ENCODE peak calls at places on chromosomes 13 and 19, in seven cellular contexts. One of them, this sample, is unnamed.
A peak's percentile ranks its signal among the peaks of the same experiment; 100 is the strongest.

GRCh38 chr19:44694184-44694579 is 4.8 kb upstream of the CEACAM16 start:
- DNase-seq in IMR-90: no peak
- DNase-seq in CD4-positive, alpha-beta memory T cell: peak; percentile 14
- DNase-seq in lung microvascular endothelial cell: peak; percentile 14
- DNase-seq in astrocyte of the spinal cord: no peak
- DNase-seq in DMS79: no peak
- DNase-seq in activated effector memory CD4-positive, alpha-beta T cell treated with anti-CD3 and anti-CD28 coated beads, Interleukin-2, amount 50 U/mL, for 16 hours: peak; percentile 71
- DNase-seq in this sample: no peak

GRCh38 chr19:41442473-41443360 is at the start of gene ERICH4:
- DNase-seq in CD4-positive, alpha-beta memory T cell: no peak
- DNase-seq in IMR-90: no peak
- DNase-seq in astrocyte of the spinal cord: no peak
- DNase-seq in lung microvascular endothelial cell: no peak
- DNase-seq in activated effector memory CD4-positive, alpha-beta T cell treated with anti-CD3 and anti-CD28 coated beads, Interleukin-2, amount 50 U/mL, for 16 hours: peak; percentile 48
- DNase-seq in DMS79: no peak
- DNase-seq in this sample: no peak

GRCh38 chr13:44812818-44813217 is 176.5 kb downstream of the NUFIP1 start:
- DNase-seq in astrocyte of the spinal cord: no peak
- DNase-seq in IMR-90: no peak
- DNase-seq in activated effector memory CD4-positive, alpha-beta T cell treated with anti-CD3 and anti-CD28 coated beads, Interleukin-2, amount 50 U/mL, for 16 hours: no peak
- DNase-seq in CD4-positive, alpha-beta memory T cell: no peak
- DNase-seq in lung microvascular endothelial cell: no peak
- DNase-seq in DMS79: no peak
- DNase-seq in this sample: no peak

GRCh38 chr13:64074989-64075474 is 2659.4 kb upstream of the PCDH20 start:
- DNase-seq in DMS79: no peak
- DNase-seq in lung microvascular endothelial cell: no peak
- DNase-seq in astrocyte of the spinal cord: no peak
- DNase-seq in CD4-positive, alpha-beta memory T cell: no peak
- DNase-seq in IMR-90: no peak
- DNase-seq in activated effector memory CD4-positive, alpha-beta T cell treated with anti-CD3 and anti-CD28 coated beads, Interleukin-2, amount 50 U/mL, for 16 hours: no peak
- DNase-seq in this sample: no peak

GRCh38 chr19:16457195-16457953 is 14.4 kb downstream of the EPS15L1 start:
- DNase-seq in DMS79: peak; percentile 80
- DNase-seq in astrocyte of the spinal cord: no peak
- DNase-seq in CD4-positive, alpha-beta memory T cell: no peak
- DNase-seq in IMR-90: peak; percentile 26
- DNase-seq in lung microvascular endothelial cell: peak; percentile 78
- DNase-seq in activated effector memory CD4-positive, alpha-beta T cell treated with anti-CD3 and anti-CD28 coated beads, Interleukin-2, amount 50 U/mL, for 16 hours: no peak
- DNase-seq in this sample: peak; percentile 62

GRCh38 chr13:40672310-40673060 is 6.0 kb upstream of the FOXO1 start:
- DNase-seq in activated effector memory CD4-positive, alpha-beta T cell treated with anti-CD3 and anti-CD28 coated beads, Interleukin-2, amount 50 U/mL, for 16 hours: no peak
- DNase-seq in astrocyte of the spinal cord: peak; percentile 74
- DNase-seq in DMS79: peak; percentile 20
- DNase-seq in IMR-90: peak; percentile 70
- DNase-seq in lung microvascular endothelial cell: peak; percentile 87
- DNase-seq in CD4-positive, alpha-beta memory T cell: no peak
- DNase-seq in this sample: no peak

GRCh38 chr13:110425444-110425780 is 118.3 kb downstream of the COL4A2 start:
- DNase-seq in lung microvascular endothelial cell: peak; percentile 90
- DNase-seq in IMR-90: peak; percentile 96
- DNase-seq in activated effector memory CD4-positive, alpha-beta T cell treated with anti-CD3 and anti-CD28 coated beads, Interleukin-2, amount 50 U/mL, for 16 hours: no peak
- DNase-seq in CD4-positive, alpha-beta memory T cell: no peak
- DNase-seq in DMS79: no peak
- DNase-seq in astrocyte of the spinal cord: peak; percentile 92
- DNase-seq in this sample: no peak

GRCh38 chr19:41298327-41298964 is 11.5 kb upstream of the CCDC97 start:
- DNase-seq in IMR-90: peak; percentile 82
- DNase-seq in astrocyte of the spinal cord: peak; percentile 92
- DNase-seq in CD4-positive, alpha-beta memory T cell: peak; percentile 65
- DNase-seq in DMS79: peak; percentile 22
- DNase-seq in lung microvascular endothelial cell: peak; percentile 85
- DNase-seq in activated effector memory CD4-positive, alpha-beta T cell treated with anti-CD3 and anti-CD28 coated beads, Interleukin-2, amount 50 U/mL, for 16 hours: peak; percentile 81
- DNase-seq in this sample: peak; percentile 26

GRCh38 chr19:3721900-3722442 is 13.8 kb downstream of the TJP3 start:
- DNase-seq in CD4-positive, alpha-beta memory T cell: no peak
- DNase-seq in IMR-90: no peak
- DNase-seq in DMS79: no peak
- DNase-seq in activated effector memory CD4-positive, alpha-beta T cell treated with anti-CD3 and anti-CD28 coated beads, Interleukin-2, amount 50 U/mL, for 16 hours: no peak
- DNase-seq in lung microvascular endothelial cell: no peak
- DNase-seq in astrocyte of the spinal cord: no peak
- DNase-seq in this sample: no peak

GRCh38 chr13:37680137-37680536 is 81.6 kb upstream of the POSTN start:
- DNase-seq in activated effector memory CD4-positive, alpha-beta T cell treated with anti-CD3 and anti-CD28 coated beads, Interleukin-2, amount 50 U/mL, for 16 hours: no peak
- DNase-seq in lung microvascular endothelial cell: no peak
- DNase-seq in IMR-90: no peak
- DNase-seq in CD4-positive, alpha-beta memory T cell: no peak
- DNase-seq in DMS79: no peak
- DNase-seq in astrocyte of the spinal cord: no peak
- DNase-seq in this sample: no peak

GRCh38 chr19:48249502-48250014 is 6.2 kb downstream of the CARD8 start:
- DNase-seq in DMS79: no peak
- DNase-seq in IMR-90: no peak
- DNase-seq in activated effector memory CD4-positive, alpha-beta T cell treated with anti-CD3 and anti-CD28 coated beads, Interleukin-2, amount 50 U/mL, for 16 hours: peak; percentile 92
- DNase-seq in lung microvascular endothelial cell: peak; percentile 98
- DNase-seq in CD4-positive, alpha-beta memory T cell: peak; percentile 80
- DNase-seq in astrocyte of the spinal cord: peak; percentile 12
- DNase-seq in this sample: no peak

GRCh38 chr19:3548594-3548993 is 8.8 kb downstream of the MFSD12 start:
- DNase-seq in DMS79: no peak
- DNase-seq in lung microvascular endothelial cell: no peak
- DNase-seq in astrocyte of the spinal cord: no peak
- DNase-seq in CD4-positive, alpha-beta memory T cell: no peak
- DNase-seq in IMR-90: no peak
- DNase-seq in activated effector memory CD4-positive, alpha-beta T cell treated with anti-CD3 and anti-CD28 coated beads, Interleukin-2, amount 50 U/mL, for 16 hours: no peak
- DNase-seq in this sample: no peak

GRCh38 chr19:50835785-50836542 is 2.6 kb upstream of the KLK15 start:
- DNase-seq in activated effector memory CD4-positive, alpha-beta T cell treated with anti-CD3 and anti-CD28 coated beads, Interleukin-2, amount 50 U/mL, for 16 hours: peak; percentile 90
- DNase-seq in astrocyte of the spinal cord: peak; percentile 29
- DNase-seq in DMS79: peak; percentile 6
- DNase-seq in IMR-90: peak; percentile 45
- DNase-seq in CD4-positive, alpha-beta memory T cell: peak; percentile 42
- DNase-seq in lung microvascular endothelial cell: peak; percentile 57
- DNase-seq in this sample: peak; percentile 90

GRCh38 chr19:4577020-4577782 is 17.7 kb upstream of the SEMA6B start:
- DNase-seq in DMS79: no peak
- DNase-seq in activated effector memory CD4-positive, alpha-beta T cell treated with anti-CD3 and anti-CD28 coated beads, Interleukin-2, amount 50 U/mL, for 16 hours: no peak
- DNase-seq in CD4-positive, alpha-beta memory T cell: no peak
- DNase-seq in IMR-90: no peak
- DNase-seq in lung microvascular endothelial cell: no peak
- DNase-seq in astrocyte of the spinal cord: peak; percentile 15
- DNase-seq in this sample: no peak

GRCh38 chr13:24184855-24185254 is 24.3 kb downstream of the SPATA13 start:
- DNase-seq in CD4-positive, alpha-beta memory T cell: no peak
- DNase-seq in DMS79: no peak
- DNase-seq in IMR-90: no peak
- DNase-seq in astrocyte of the spinal cord: no peak
- DNase-seq in lung microvascular endothelial cell: no peak
- DNase-seq in activated effector memory CD4-positive, alpha-beta T cell treated with anti-CD3 and anti-CD28 coated beads, Interleukin-2, amount 50 U/mL, for 16 hours: no peak
- DNase-seq in this sample: no peak

GRCh38 chr19:16095071-16095571 is 16.6 kb upstream of the RAB8A start:
- DNase-seq in activated effector memory CD4-positive, alpha-beta T cell treated with anti-CD3 and anti-CD28 coated beads, Interleukin-2, amount 50 U/mL, for 16 hours: no peak
- DNase-seq in astrocyte of the spinal cord: no peak
- DNase-seq in CD4-positive, alpha-beta memory T cell: no peak
- DNase-seq in DMS79: no peak
- DNase-seq in lung microvascular endothelial cell: no peak
- DNase-seq in IMR-90: no peak
- DNase-seq in this sample: no peak

GRCh38 chr13:21365574-21365973 is 93.5 kb downstream of the ZDHHC20 start:
- DNase-seq in activated effector memory CD4-positive, alpha-beta T cell treated with anti-CD3 and anti-CD28 coated beads, Interleukin-2, amount 50 U/mL, for 16 hours: no peak
- DNase-seq in DMS79: no peak
- DNase-seq in lung microvascular endothelial cell: no peak
- DNase-seq in IMR-90: no peak
- DNase-seq in astrocyte of the spinal cord: no peak
- DNase-seq in CD4-positive, alpha-beta memory T cell: peak; percentile 24
- DNase-seq in this sample: no peak

GRCh38 chr19:32453736-32454135 is 48.2 kb downstream of the DPY19L3 start:
- DNase-seq in CD4-positive, alpha-beta memory T cell: no peak
- DNase-seq in DMS79: no peak
- DNase-seq in activated effector memory CD4-positive, alpha-beta T cell treated with anti-CD3 and anti-CD28 coated beads, Interleukin-2, amount 50 U/mL, for 16 hours: no peak
- DNase-seq in lung microvascular endothelial cell: peak; percentile 65
- DNase-seq in IMR-90: peak; percentile 54
- DNase-seq in astrocyte of the spinal cord: no peak
- DNase-seq in this sample: no peak

This sample was measured in retina.